ENCODE peak calls at places on chromosomes 13 and 19, in five cellular contexts. P is psoas muscle, M is transverse colon, C is H1, Y is dorsolateral prefrontal cortex. Z is an unnamed sample. For H3K27me3, the result is how much of the 10 kb centered on the place peaks cover.

GRCh38 chr19:50719566-50719965 is at the start of gene SHANK1:
- DNase-seq in P (no peak), M (no peak), Y (no peak), C (no peak), Z (peak)

GRCh38 chr19:46859637-46860124 is 1.1 kb upstream of the ARHGAP35 start:
- DNase-seq in P (peak), C (no peak), Y (peak), M (peak), Z (peak)

GRCh38 chr19:7869910-7870511 is 4.2 kb downstream of the PRR36 start:
- DNase-seq in Y (no peak), P (peak), M (peak), C (peak), Z (peak)

GRCh38 chr19:5958074-5958850 is 19.7 kb downstream of the RANBP3 start:
- DNase-seq in Y (no peak), C (no peak), P (no peak), M (no peak), Z (peak)

GRCh38 chr13:42478531-42479156 is 95.3 kb upstream of the TNFSF11 start:
- DNase-seq in M (no peak), C (no peak), Y (no peak), P (no peak), Z (peak)

GRCh38 chr19:42198676-42199439 is 18.6 kb downstream of the DEDD2 start:
- DNase-seq in M (peak), Y (no peak), P (no peak), C (no peak), Z (peak)

GRCh38 chr19:5006201-5006600 is 37.3 kb downstream of the KDM4B start:
- DNase-seq in Y (no peak), C (no peak), M (no peak), P (no peak), Z (peak)

GRCh38 chr19:1364070-1364719 is 19.5 kb upstream of the NDUFS7 start:
- DNase-seq in Y (no peak), C (no peak), P (no peak), M (no peak), Z (peak)

GRCh38 chr19:1082165-1082927 is 12.8 kb downstream of the POLR2E start:
- DNase-seq in M (peak), Y (no peak), C (peak), P (peak), Z (peak)

GRCh38 chr19:5572556-5573286 is 5.0 kb upstream of the TINCR start:
- DNase-seq in P (no peak), Y (no peak), M (peak), C (no peak), Z (no peak)

GRCh38 chr19:2481466-2481865 is 5.5 kb downstream of the GADD45B start:
- DNase-seq in C (no peak), P (no peak), Y (no peak), M (no peak), Z (peak)

GRCh38 chr13:40920826-40921225 is 98.3 kb downstream of the ELF1 start:
- DNase-seq in Y (no peak), C (no peak), P (no peak), M (no peak), Z (no peak)

GRCh38 chr19:37905936-37906867 is at the start of gene WDR87:
- DNase-seq in C (peak), P (no peak), M (peak), Y (peak), Z (peak)

GRCh38 chr13:42048625-42049453 is at the start of gene DGKH:
- DNase-seq in P (peak), Y (peak), M (peak), C (no peak), Z (peak)

GRCh38 chr19:24059572-24060295 is 27.3 kb upstream of the ZNF254 start:
- DNase-seq in P (no peak), M (no peak), Y (no peak), C (no peak), Z (no peak)

GRCh38 chr19:47507031-47507430 is 7.8 kb downstream of the NAPA start:
- DNase-seq in C (no peak), P (peak), Y (peak), M (no peak), Z (no peak)

GRCh38 chr19:13505761-13506549 is at the start of gene CACNA1A:
- DNase-seq in C (no peak), Y (no peak), P (no peak), M (no peak), Z (peak)

GRCh38 chr13:31722684-31723083 is 16.6 kb upstream of the RXFP2 start:
- DNase-seq in P (no peak), C (no peak), Y (no peak), M (no peak), Z (no peak)

GRCh38 chr19:38685666-38686529 is 38.4 kb downstream of the ACTN4 start:
- DNase-seq in P (no peak), M (no peak), C (no peak), Y (no peak), Z (peak)

DNA sequence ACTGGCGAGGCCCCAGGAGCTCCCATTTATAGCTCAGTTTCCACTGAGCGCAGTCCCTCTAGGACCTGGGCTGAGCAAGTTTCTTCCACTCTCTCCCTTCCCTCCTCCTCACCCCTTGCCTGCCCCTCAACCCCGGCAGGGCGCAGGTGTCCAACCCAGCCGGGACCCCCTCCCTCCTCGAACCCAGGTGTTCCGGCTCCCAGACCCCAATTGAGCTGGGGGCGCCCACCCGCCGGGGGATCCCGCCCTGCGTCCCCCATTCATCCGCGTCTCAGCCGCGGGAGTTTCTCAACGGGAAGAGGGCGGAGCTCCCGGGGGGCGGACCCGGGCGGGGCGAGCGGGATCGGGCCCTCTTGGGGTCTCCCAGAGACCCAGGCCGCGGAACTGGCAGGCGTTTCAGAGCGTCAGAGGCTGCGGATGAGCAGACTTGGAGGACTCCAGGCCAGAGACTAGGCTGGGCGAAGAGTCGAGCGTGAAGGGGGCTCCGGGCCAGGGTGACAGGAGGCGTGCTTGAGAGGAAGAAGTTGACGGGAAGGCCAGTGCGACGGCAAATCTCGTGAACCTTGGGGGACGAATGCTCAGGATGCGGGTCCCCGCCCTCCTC is at the start of gene KIRREL2:
- DNase-seq in C (no peak), M (no peak), Y (no peak), P (no peak), Z (peak)
- H3K27me3 ChIP-seq in C (half or more), M (half or more), Y (under half), P (under half), Z (half or more)

GRCh38 chr19:49057636-49058234 is at the start of gene CGB7:
- DNase-seq in Y (no peak), M (peak), P (peak), C (no peak), Z (peak)
- H3K27me3 ChIP-seq in Y (under half), M (half or more), P (under half), C (under half), Z (under half)

DNA sequence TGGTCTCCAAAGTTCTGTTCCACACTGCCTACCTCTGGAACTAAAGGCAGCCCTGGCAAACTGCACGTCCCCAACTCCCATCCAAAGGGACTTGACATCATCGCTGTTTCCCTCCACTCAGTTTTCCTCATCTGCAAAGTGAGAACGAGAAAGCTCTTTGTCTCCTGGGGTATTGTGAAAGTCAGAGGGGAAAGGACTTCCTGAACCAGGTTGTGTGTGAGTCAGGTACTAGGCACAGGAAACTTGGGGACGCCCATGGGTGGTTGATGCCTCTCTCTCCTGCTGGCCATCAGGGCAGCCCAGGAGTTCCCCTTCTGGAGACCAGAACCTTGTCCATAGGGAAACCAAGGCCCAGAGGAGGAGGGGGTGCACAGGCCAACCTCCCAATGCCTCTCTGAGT is 4.7 kb downstream of the CRLF1 start:
- DNase-seq in M (no peak), P (no peak), C (no peak), Y (no peak), Z (peak)
- H3K27me3 ChIP-seq in M (half or more), P (under half), C (half or more), Y (under half), Z (under half)

DNA sequence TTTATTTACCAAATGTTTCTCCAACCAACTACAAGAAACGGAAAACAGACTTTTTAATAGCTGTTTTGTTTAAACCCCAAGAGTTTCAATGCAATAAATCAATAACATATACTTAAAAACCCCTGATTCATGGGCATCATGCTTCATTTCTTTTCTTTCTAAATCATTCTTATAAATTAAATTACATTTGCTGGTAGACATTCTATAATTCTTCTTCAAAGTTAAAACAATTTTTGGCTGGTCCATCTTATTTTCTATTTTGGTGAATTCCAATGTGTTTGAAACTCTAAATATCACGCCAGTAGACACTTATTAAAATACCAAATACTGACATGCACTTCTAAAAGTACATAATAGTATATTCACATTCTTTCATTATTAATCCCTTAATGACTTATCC is 408.6 kb downstream of the LIG4 start:
- DNase-seq in M (no peak), P (no peak), Y (no peak), C (no peak), Z (no peak)
- H3K27me3 ChIP-seq in M (under half), P (under half), Y (under half), C (under half), Z (under half)

DNA sequence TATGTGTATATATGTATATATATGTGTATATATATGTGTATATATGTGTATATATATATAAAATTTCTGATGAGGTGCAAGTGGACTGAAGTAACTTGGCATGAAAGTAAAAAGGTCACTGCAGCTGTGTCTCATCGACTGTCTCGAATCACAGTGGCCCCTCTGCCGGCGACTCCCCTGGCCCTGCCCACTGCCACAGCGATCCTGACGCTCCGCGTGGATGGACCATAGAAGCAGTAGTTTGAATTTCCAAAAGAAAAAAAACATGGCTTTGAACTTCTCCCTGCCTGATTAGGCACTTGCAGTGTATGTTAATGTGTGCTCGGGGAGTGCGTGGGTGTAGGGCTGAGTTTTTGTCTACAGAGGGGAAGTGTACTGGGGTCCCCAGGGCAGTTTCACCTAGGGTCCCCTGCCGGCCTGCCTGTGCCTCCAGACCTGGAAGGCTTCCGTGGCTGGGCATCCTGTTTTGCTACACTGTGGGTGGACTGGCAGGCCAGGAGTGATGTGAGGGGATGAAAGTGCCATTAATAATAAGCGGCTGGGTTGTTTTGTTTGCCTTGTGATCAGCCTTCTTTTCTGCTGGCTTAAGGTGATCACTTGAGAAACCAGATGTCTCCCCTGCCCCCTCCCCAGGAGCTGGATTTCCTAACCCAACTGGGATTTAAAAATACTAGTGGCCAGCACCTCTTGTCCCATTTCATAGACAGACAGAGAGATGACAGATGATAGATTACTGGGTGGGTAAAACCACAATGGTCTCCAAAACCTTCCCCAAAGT is 10.7 kb downstream of the ZIC5 start:
- DNase-seq in M (no peak), P (no peak), Y (no peak), C (no peak), Z (peak)
- H3K27me3 ChIP-seq in M (half or more), P (under half), Y (half or more), C (under half), Z (half or more)

GRCh38 chr13:27928353-27928804 is 8.6 kb downstream of the PDX1 start:
- DNase-seq in M (no peak), C (no peak), Y (no peak), P (no peak), Z (peak)
- H3K27me3 ChIP-seq in M (half or more), C (half or more), Y (half or more), P (under half), Z (half or more)

GRCh38 chr13:113034451-113035208 is 65.6 kb downstream of the MCF2L start:
- DNase-seq in P (no peak), M (peak), Y (peak), C (no peak), Z (no peak)

GRCh38 chr13:113033054-113033453 is 64.0 kb downstream of the MCF2L start:
- DNase-seq in Y (no peak), P (no peak), C (no peak), M (no peak), Z (no peak)

GRCh38 chr13:113033498-113033897 is 64.5 kb downstream of the MCF2L start:
- DNase-seq in P (no peak), C (no peak), Y (no peak), M (no peak), Z (no peak)

GRCh38 chr13:113036401-113036800 is 67.4 kb downstream of the MCF2L start:
- DNase-seq in C (no peak), P (no peak), M (no peak), Y (no peak), Z (no peak)

GRCh38 chr13:113035209-113035800 is 66.3 kb downstream of the MCF2L start:
- DNase-seq in C (no peak), M (no peak), P (no peak), Y (no peak), Z (peak)
- H3K27me3 ChIP-seq in C (under half), M (under half), P (under half), Y (under half), Z (under half)

DNA sequence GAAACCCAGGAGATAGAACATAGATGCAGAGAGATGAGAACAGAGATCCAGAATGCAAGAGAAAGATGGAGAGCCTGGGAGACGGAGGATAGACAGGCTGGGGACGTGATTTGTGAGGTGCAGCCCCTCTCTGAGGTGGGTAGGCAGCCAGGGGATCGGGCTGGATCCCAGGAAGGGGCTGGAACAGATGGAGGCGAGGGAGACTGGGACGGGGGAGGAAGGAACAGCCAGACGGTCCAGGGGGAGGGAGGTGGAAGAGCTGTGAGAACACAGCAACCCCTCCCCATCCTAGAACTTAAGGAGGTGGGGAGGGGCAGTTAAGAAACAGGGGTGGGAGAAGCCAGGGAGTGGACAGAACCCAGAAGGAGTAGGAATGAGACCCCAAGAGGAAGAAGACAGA is 3.1 kb downstream of the SLC17A7 start:
- DNase-seq in P (no peak), Y (peak), C (no peak), M (no peak), Z (no peak)
- H3K27me3 ChIP-seq in P (under half), Y (half or more), C (half or more), M (half or more), Z (half or more)

DNA sequence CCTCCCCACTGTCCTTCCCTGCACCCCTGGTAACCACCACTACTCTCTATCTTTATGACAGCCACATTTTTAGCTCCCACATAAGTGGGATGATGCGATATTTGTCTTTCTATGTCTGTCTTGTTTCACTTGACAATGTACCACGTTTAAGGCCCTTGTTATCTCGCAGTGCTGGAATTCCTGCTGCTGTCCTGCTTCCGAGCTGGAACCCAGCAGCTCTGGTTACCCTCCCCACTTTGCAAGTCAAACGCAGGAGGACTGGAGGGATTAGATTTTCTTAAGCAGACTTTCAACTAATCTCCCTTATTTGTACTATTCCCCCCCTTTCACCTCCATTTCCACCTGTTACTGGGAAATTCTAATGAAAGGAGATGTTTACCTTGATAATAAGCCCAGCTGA is 59.1 kb upstream of the PDX1 start:
- DNase-seq in C (no peak), M (no peak), P (no peak), Y (no peak), Z (no peak)
- H3K27me3 ChIP-seq in C (under half), M (half or more), P (under half), Y (half or more), Z (under half)